ENCODE peak calls at places on chromosomes 3 and 15, in nine cellular contexts. One of them, this sample, is unnamed.

GRCh38 chr3:185176756-185177359 is 24.0 kb upstream of the C3orf70 start:
- DNase-seq in neuronal stem cell: peak; percentile 43
- DNase-seq in K562: peak; percentile 35
- DNase-seq in CD8-positive, alpha-beta T cell: no peak
- DNase-seq in small intestine: peak; percentile 68
- DNase-seq in GM23248: peak; percentile 53
- DNase-seq in aorta: no peak
- DNase-seq in tibial nerve: peak; percentile 21
- DNase-seq in pancreas: no peak
- DNase-seq in this sample: peak; percentile 59

GRCh38 chr3:141901914-141902313 is 25.5 kb downstream of the ATP1B3 start:
- DNase-seq in CD8-positive, alpha-beta T cell: no peak
- DNase-seq in aorta: no peak
- DNase-seq in neuronal stem cell: no peak
- DNase-seq in small intestine: no peak
- DNase-seq in tibial nerve: no peak
- DNase-seq in GM23248: no peak
- DNase-seq in K562: no peak
- DNase-seq in pancreas: no peak
- DNase-seq in this sample: no peak

GRCh38 chr3:75294124-75294523 is 370.0 kb upstream of the FRG2C start:
- DNase-seq in tibial nerve: no peak
- DNase-seq in neuronal stem cell: peak; percentile 29
- DNase-seq in K562: peak; percentile 13
- DNase-seq in GM23248: peak; percentile 71
- DNase-seq in aorta: no peak
- DNase-seq in small intestine: peak; percentile 11
- DNase-seq in CD8-positive, alpha-beta T cell: no peak
- DNase-seq in pancreas: peak; percentile 40
- DNase-seq in this sample: peak; percentile 57

GRCh38 chr3:45940781-45941365 is 2.4 kb upstream of the CXCR6 start:
- DNase-seq in CD8-positive, alpha-beta T cell: no peak
- DNase-seq in GM23248: no peak
- DNase-seq in neuronal stem cell: no peak
- DNase-seq in pancreas: no peak
- DNase-seq in aorta: peak; percentile 6
- DNase-seq in K562: no peak
- DNase-seq in small intestine: no peak
- DNase-seq in tibial nerve: no peak
- DNase-seq in this sample: no peak

GRCh38 chr3:122916580-122916979 is 111.0 kb downstream of the SEMA5B start:
- DNase-seq in neuronal stem cell: no peak
- DNase-seq in CD8-positive, alpha-beta T cell: no peak
- DNase-seq in pancreas: no peak
- DNase-seq in K562: no peak
- DNase-seq in small intestine: no peak
- DNase-seq in GM23248: no peak
- DNase-seq in aorta: no peak
- DNase-seq in tibial nerve: no peak
- DNase-seq in this sample: no peak

GRCh38 chr15:101684384-101684783 is 32.2 kb upstream of the TM2D3 start:
- DNase-seq in CD8-positive, alpha-beta T cell: no peak
- DNase-seq in pancreas: no peak
- DNase-seq in neuronal stem cell: no peak
- DNase-seq in GM23248: peak; percentile 91
- DNase-seq in tibial nerve: no peak
- DNase-seq in K562: no peak
- DNase-seq in small intestine: no peak
- DNase-seq in aorta: no peak
- DNase-seq in this sample: peak; percentile 62

GRCh38 chr3:123292321-123293310 is 90.9 kb downstream of the SEC22A start:
- DNase-seq in K562: no peak
- DNase-seq in aorta: no peak
- DNase-seq in small intestine: no peak
- DNase-seq in tibial nerve: no peak
- DNase-seq in neuronal stem cell: no peak
- DNase-seq in GM23248: no peak
- DNase-seq in pancreas: peak; percentile 53
- DNase-seq in CD8-positive, alpha-beta T cell: no peak
- DNase-seq in this sample: no peak

GRCh38 chr15:77993374-77993911 is 84.1 kb downstream of the TBC1D2B start:
- DNase-seq in tibial nerve: no peak
- DNase-seq in GM23248: no peak
- DNase-seq in K562: no peak
- DNase-seq in aorta: no peak
- DNase-seq in pancreas: peak; percentile 81
- DNase-seq in neuronal stem cell: no peak
- DNase-seq in CD8-positive, alpha-beta T cell: no peak
- DNase-seq in small intestine: no peak
- DNase-seq in this sample: no peak

GRCh38 chr15:63243776-63244175 is 33.6 kb upstream of the APH1B start:
- DNase-seq in tibial nerve: no peak
- DNase-seq in CD8-positive, alpha-beta T cell: no peak
- DNase-seq in small intestine: no peak
- DNase-seq in pancreas: no peak
- DNase-seq in neuronal stem cell: no peak
- DNase-seq in aorta: no peak
- DNase-seq in K562: no peak
- DNase-seq in GM23248: no peak
- DNase-seq in this sample: no peak

GRCh38 chr15:78170848-78171773 is 21.9 kb downstream of the IDH3A start:
- DNase-seq in pancreas: no peak
- DNase-seq in CD8-positive, alpha-beta T cell: no peak
- DNase-seq in GM23248: no peak
- DNase-seq in neuronal stem cell: no peak
- DNase-seq in tibial nerve: no peak
- DNase-seq in K562: no peak
- DNase-seq in small intestine: no peak
- DNase-seq in aorta: no peak
- DNase-seq in this sample: no peak

GRCh38 chr3:184561329-184562145 is at the start of gene EPHB3:
- DNase-seq in small intestine: peak; percentile 97
- DNase-seq in CD8-positive, alpha-beta T cell: peak; percentile 81
- DNase-seq in GM23248: peak; percentile 100
- DNase-seq in pancreas: peak; percentile 100
- DNase-seq in neuronal stem cell: peak; percentile 100
- DNase-seq in K562: peak; percentile 89
- DNase-seq in tibial nerve: peak; percentile 99
- DNase-seq in aorta: peak; percentile 99
- DNase-seq in this sample: peak; percentile 100

GRCh38 chr3:114586119-114586518 is 292.3 kb downstream of the TIGIT start:
- DNase-seq in aorta: no peak
- DNase-seq in GM23248: no peak
- DNase-seq in tibial nerve: no peak
- DNase-seq in K562: no peak
- DNase-seq in neuronal stem cell: no peak
- DNase-seq in CD8-positive, alpha-beta T cell: no peak
- DNase-seq in small intestine: no peak
- DNase-seq in pancreas: no peak
- DNase-seq in this sample: no peak

DNA sequence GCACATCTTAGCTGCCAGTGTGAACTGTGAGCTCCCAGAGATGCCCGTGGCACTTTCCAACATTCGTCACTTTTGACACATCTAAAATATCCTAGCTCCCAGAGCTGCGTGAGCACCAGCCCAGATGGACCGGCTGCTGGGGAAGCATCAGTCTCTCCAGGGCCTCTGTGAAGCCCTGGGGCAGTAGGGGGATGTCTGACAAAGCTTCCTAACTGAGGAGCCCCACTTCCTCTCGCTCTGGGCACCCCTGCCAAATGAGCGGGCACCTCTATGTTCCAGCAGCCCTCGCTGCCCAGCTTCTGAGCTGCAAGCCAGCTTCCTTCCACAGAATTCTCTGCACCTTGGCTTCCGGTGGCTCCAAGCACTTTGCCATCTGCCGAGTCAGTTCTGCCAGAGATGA is 91.1 kb downstream of the LIPC start:
- DNase-seq in GM23248: no peak
- DNase-seq in K562: no peak
- DNase-seq in tibial nerve: no peak
- DNase-seq in pancreas: no peak
- DNase-seq in neuronal stem cell: no peak
- DNase-seq in small intestine: no peak
- DNase-seq in CD8-positive, alpha-beta T cell: no peak
- DNase-seq in aorta: no peak
- DNase-seq in this sample: no peak
- H3K4me1 ChIP-seq in GM23248: peaks cover 39% of the 10 kb centered on the region
- H3K4me1 ChIP-seq in K562: peaks cover 33% of the 10 kb centered on the region
- H3K4me1 ChIP-seq in tibial nerve: peaks cover 75% of the 10 kb centered on the region
- H3K4me1 ChIP-seq in pancreas: peaks cover 27% of the 10 kb centered on the region
- H3K4me1 ChIP-seq in neuronal stem cell: peaks cover 9% of the 10 kb centered on the region
- H3K4me1 ChIP-seq in small intestine: peaks cover 5% of the 10 kb centered on the region
- H3K4me1 ChIP-seq in CD8-positive, alpha-beta T cell: peaks cover 10% of the 10 kb centered on the region
- H3K4me1 ChIP-seq in aorta: peaks cover 4% of the 10 kb centered on the region
- H3K4me1 ChIP-seq in this sample: no peaks in the 10 kb centered on the region

DNA sequence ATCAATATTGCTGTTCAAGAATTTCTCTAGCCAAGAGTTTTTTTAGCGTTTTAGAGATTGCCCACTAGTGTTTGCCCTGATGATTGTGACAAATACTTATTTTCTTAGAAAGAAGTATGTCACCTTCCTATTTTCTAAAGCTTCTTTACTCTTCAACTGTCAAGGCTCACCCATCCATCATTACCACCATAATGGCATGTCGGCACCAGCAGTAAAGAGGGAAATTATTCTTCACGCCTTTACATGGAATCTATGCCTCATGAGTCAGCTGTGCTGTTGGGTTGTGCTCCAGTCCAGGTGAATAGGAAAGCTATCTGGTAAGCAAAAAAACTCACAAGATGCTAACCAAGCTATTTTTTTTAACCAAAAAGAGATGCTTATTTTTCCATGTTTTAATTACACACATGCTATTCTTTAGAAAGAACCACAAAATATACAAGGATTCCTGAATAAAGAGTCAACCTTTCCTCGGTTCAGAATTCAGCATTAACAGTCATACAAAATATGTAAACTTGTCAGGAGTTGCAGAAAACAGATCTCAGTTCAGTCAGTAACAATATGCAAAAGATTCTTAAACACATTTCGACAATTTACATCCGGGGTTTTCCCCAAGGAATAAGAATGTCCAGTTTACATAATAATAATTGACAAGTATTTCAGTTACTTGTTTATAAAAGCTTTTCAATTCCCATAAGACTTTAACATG is 128.0 kb downstream of the ATP8B4 start:
- DNase-seq in small intestine: no peak
- DNase-seq in K562: no peak
- DNase-seq in CD8-positive, alpha-beta T cell: no peak
- DNase-seq in GM23248: peak; percentile 48
- DNase-seq in tibial nerve: no peak
- DNase-seq in neuronal stem cell: no peak
- DNase-seq in pancreas: no peak
- DNase-seq in aorta: no peak
- DNase-seq in this sample: peak; percentile 29
- H3K4me1 ChIP-seq in small intestine: no peaks in the 10 kb centered on the region
- H3K4me1 ChIP-seq in K562: no peaks in the 10 kb centered on the region
- H3K4me1 ChIP-seq in CD8-positive, alpha-beta T cell: no peaks in the 10 kb centered on the region
- H3K4me1 ChIP-seq in GM23248: peaks cover 10% of the 10 kb centered on the region
- H3K4me1 ChIP-seq in tibial nerve: peaks cover 37% of the 10 kb centered on the region
- H3K4me1 ChIP-seq in neuronal stem cell: no peaks in the 10 kb centered on the region
- H3K4me1 ChIP-seq in pancreas: no peaks in the 10 kb centered on the region
- H3K4me1 ChIP-seq in aorta: peaks cover 3% of the 10 kb centered on the region
- H3K4me1 ChIP-seq in this sample: peaks cover 10% of the 10 kb centered on the region

DNA sequence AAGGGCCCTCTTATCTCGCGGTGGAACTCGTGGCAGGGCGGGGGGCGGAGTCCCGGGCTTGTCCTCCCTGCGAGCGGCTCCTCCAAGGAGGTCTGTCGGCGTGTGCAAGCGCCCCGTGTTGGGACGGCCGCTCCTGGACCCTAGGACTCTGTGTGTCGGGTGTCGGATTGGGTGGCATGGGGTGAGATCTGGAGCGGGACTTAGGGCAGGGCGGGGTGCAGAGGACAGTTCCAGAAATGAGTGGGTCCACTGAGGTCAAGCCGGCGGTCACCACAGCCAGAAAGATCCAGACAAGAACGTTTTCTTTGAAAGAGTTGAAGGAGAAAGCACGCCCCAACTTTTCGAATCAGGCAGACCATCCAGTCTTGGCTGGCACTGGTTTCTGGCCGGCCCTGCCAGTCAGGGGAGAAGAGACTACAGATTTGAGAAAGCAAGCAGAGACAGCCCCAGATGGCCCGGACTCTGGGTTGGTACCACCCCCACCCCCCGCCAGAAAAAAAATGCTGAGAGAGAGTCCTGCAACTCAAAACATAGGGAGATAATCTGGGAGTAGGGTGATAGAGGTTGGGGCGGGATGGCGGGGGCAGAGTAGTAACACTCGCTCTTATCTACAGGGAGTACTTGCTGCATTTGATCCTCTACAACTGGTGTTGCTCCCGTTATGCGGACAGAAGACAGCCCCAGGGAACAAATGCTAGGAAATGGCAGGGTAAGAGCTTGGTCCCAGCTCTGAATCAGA is 829 bp upstream of the CISH start:
- DNase-seq in pancreas: no peak
- DNase-seq in aorta: no peak
- DNase-seq in tibial nerve: no peak
- DNase-seq in K562: peak; percentile 43
- DNase-seq in CD8-positive, alpha-beta T cell: no peak
- DNase-seq in neuronal stem cell: no peak
- DNase-seq in small intestine: peak; percentile 33
- DNase-seq in GM23248: no peak
- DNase-seq in this sample: peak; percentile 34
- H3K4me1 ChIP-seq in pancreas: peaks cover 38% of the 10 kb centered on the region
- H3K4me1 ChIP-seq in aorta: no peaks in the 10 kb centered on the region
- H3K4me1 ChIP-seq in tibial nerve: peaks cover 74% of the 10 kb centered on the region
- H3K4me1 ChIP-seq in K562: peaks cover 40% of the 10 kb centered on the region
- H3K4me1 ChIP-seq in CD8-positive, alpha-beta T cell: peaks cover 51% of the 10 kb centered on the region
- H3K4me1 ChIP-seq in neuronal stem cell: peaks cover 20% of the 10 kb centered on the region
- H3K4me1 ChIP-seq in small intestine: peaks cover 2% of the 10 kb centered on the region
- H3K4me1 ChIP-seq in GM23248: no peaks in the 10 kb centered on the region
- H3K4me1 ChIP-seq in this sample: peaks cover 17% of the 10 kb centered on the region

GRCh38 chr15:66745530-66746230 is 43.6 kb downstream of the SMAD6 start:
- DNase-seq in neuronal stem cell: no peak
- DNase-seq in small intestine: no peak
- DNase-seq in CD8-positive, alpha-beta T cell: no peak
- DNase-seq in aorta: peak; percentile 16
- DNase-seq in K562: no peak
- DNase-seq in pancreas: no peak
- DNase-seq in GM23248: no peak
- DNase-seq in tibial nerve: no peak
- DNase-seq in this sample: no peak

GRCh38 chr15:66744610-66745279 is 42.7 kb downstream of the SMAD6 start:
- DNase-seq in small intestine: no peak
- DNase-seq in pancreas: no peak
- DNase-seq in aorta: peak; percentile 20
- DNase-seq in tibial nerve: no peak
- DNase-seq in CD8-positive, alpha-beta T cell: no peak
- DNase-seq in neuronal stem cell: no peak
- DNase-seq in K562: no peak
- DNase-seq in GM23248: no peak
- DNase-seq in this sample: no peak

GRCh38 chr15:66742286-66742685 is 40.2 kb downstream of the SMAD6 start:
- DNase-seq in tibial nerve: no peak
- DNase-seq in K562: no peak
- DNase-seq in small intestine: no peak
- DNase-seq in pancreas: no peak
- DNase-seq in aorta: no peak
- DNase-seq in neuronal stem cell: no peak
- DNase-seq in GM23248: no peak
- DNase-seq in CD8-positive, alpha-beta T cell: no peak
- DNase-seq in this sample: no peak

GRCh38 chr15:66743204-66743603 is 41.2 kb downstream of the SMAD6 start:
- DNase-seq in pancreas: no peak
- DNase-seq in small intestine: no peak
- DNase-seq in tibial nerve: no peak
- DNase-seq in neuronal stem cell: no peak
- DNase-seq in CD8-positive, alpha-beta T cell: no peak
- DNase-seq in GM23248: no peak
- DNase-seq in aorta: no peak
- DNase-seq in K562: no peak
- DNase-seq in this sample: no peak

GRCh38 chr15:66743703-66744536 is 41.9 kb downstream of the SMAD6 start:
- DNase-seq in GM23248: peak; percentile 58
- DNase-seq in tibial nerve: no peak
- DNase-seq in aorta: peak; percentile 32
- DNase-seq in small intestine: no peak
- DNase-seq in pancreas: no peak
- DNase-seq in K562: no peak
- DNase-seq in CD8-positive, alpha-beta T cell: no peak
- DNase-seq in neuronal stem cell: no peak
- DNase-seq in this sample: peak; percentile 66
- H3K4me1 ChIP-seq in GM23248: peaks cover 66% of the 10 kb centered on the region
- H3K4me1 ChIP-seq in tibial nerve: peaks cover 79% of the 10 kb centered on the region
- H3K4me1 ChIP-seq in aorta: no peaks in the 10 kb centered on the region
- H3K4me1 ChIP-seq in small intestine: no peaks in the 10 kb centered on the region
- H3K4me1 ChIP-seq in pancreas: peaks cover 24% of the 10 kb centered on the region
- H3K4me1 ChIP-seq in K562: peaks cover 8% of the 10 kb centered on the region
- H3K4me1 ChIP-seq in CD8-positive, alpha-beta T cell: no peaks in the 10 kb centered on the region
- H3K4me1 ChIP-seq in neuronal stem cell: peaks cover 16% of the 10 kb centered on the region
- H3K4me1 ChIP-seq in this sample: peaks cover 49% of the 10 kb centered on the region